ENCODE peak calls at places on chromosome 14, in six cellular contexts. A is AG09309, H is thoracic aorta, D is left ventricle myocardium inferior, S is A549, V is BE2C. K is an unnamed sample.

GRCh38 chr14:103091041-103091882 is 3.3 kb upstream of the EXOC3L4 start:
- DNase-seq in A (no peak), H (no peak), D (peak), S (peak), V (peak), K (peak)

GRCh38 chr14:60169722-60170121 is 4.5 kb upstream of the DHRS7 start:
- DNase-seq in A (no peak), H (no peak), D (no peak), S (no peak), V (no peak), K (no peak)

GRCh38 chr14:91780452-91780851 is 48.6 kb upstream of the CATSPERB start:
- DNase-seq in A (no peak), H (no peak), D (no peak), S (no peak), V (no peak), K (no peak)

GRCh38 chr14:29906256-29906885 is 21.3 kb downstream of the PRKD1 start:
- DNase-seq in A (no peak), H (no peak), D (no peak), S (no peak), V (no peak), K (no peak)

GRCh38 chr14:44529026-44529425 is 21.9 kb upstream of the FSCB start:
- DNase-seq in A (peak), H (no peak), D (no peak), S (no peak), V (no peak), K (no peak)

GRCh38 chr14:22572562-22573058 is 16.4 kb downstream of the DAD1 start:
- DNase-seq in A (peak), H (no peak), D (no peak), S (peak), V (no peak), K (no peak)

GRCh38 chr14:101780887-101781239 is 19.4 kb downstream of the PPP2R5C start:
- DNase-seq in A (no peak), H (no peak), D (no peak), S (no peak), V (no peak), K (no peak)

GRCh38 chr14:36514278-36515104 is 5.5 kb downstream of the NKX2-1 start:
- DNase-seq in A (no peak), H (no peak), D (no peak), S (no peak), V (no peak), K (peak)

GRCh38 chr14:54275997-54276396 is 120.8 kb upstream of the CDKN3 start:
- DNase-seq in A (no peak), H (no peak), D (no peak), S (no peak), V (no peak), K (no peak)

GRCh38 chr14:57737598-57737997 is 128.3 kb downstream of the SLC35F4 start:
- DNase-seq in A (no peak), H (no peak), D (no peak), S (no peak), V (no peak), K (no peak)

GRCh38 chr14:55111122-55111705 is 17.8 kb upstream of the LGALS3 start:
- DNase-seq in A (no peak), H (no peak), D (no peak), S (no peak), V (no peak), K (no peak)

GRCh38 chr14:75667099-75667498 is 6.1 kb downstream of the TTLL5 start:
- DNase-seq in A (no peak), H (no peak), D (no peak), S (no peak), V (no peak), K (no peak)

GRCh38 chr14:101001311-101002069 is 98.0 kb upstream of the RTL1 start:
- DNase-seq in A (peak), H (no peak), D (no peak), S (no peak), V (no peak), K (no peak)

GRCh38 chr14:78752789-78753188 is 582.6 kb downstream of the NRXN3 start:
- DNase-seq in A (no peak), H (no peak), D (no peak), S (no peak), V (no peak), K (no peak)

GRCh38 chr14:21268612-21269251 is 510 bp downstream of the HNRNPC start:
- DNase-seq in A (no peak), H (no peak), D (no peak), S (no peak), V (peak), K (no peak)

GRCh38 chr14:61832783-61833182 is 70.6 kb downstream of the SNAPC1 start:
- DNase-seq in A (no peak), H (no peak), D (no peak), S (no peak), V (no peak), K (no peak)

GRCh38 chr14:20857630-20858261 is 33.4 kb upstream of the RNASE3 start:
- DNase-seq in A (no peak), H (no peak), D (peak), S (peak), V (peak), K (peak)

GRCh38 chr14:22601456-22601855 is 3.4 kb downstream of the ABHD4 start:
- DNase-seq in A (no peak), H (no peak), D (no peak), S (no peak), V (no peak), K (no peak)

GRCh38 chr14:93120522-93120921 is 4.8 kb upstream of the ITPK1 start:
- DNase-seq in A (no peak), H (no peak), D (no peak), S (no peak), V (no peak), K (no peak)

GRCh38 chr14:89672636-89673279 is 255.7 kb upstream of the FOXN3 start:
- DNase-seq in A (no peak), H (no peak), D (peak), S (no peak), V (peak), K (no peak)

GRCh38 chr14:74231784-74232183 is 7.5 kb upstream of the VSX2 start:
- DNase-seq in A (no peak), H (no peak), D (no peak), S (no peak), V (no peak), K (no peak)

GRCh38 chr14:70333703-70334102 is 25.8 kb downstream of the COX16 start:
- DNase-seq in A (no peak), H (no peak), D (no peak), S (no peak), V (no peak), K (no peak)

GRCh38 chr14:70338550-70338949 is 20.9 kb downstream of the COX16 start:
- DNase-seq in A (no peak), H (no peak), D (no peak), S (no peak), V (no peak), K (no peak)

GRCh38 chr14:70339970-70340369 is 19.5 kb downstream of the COX16 start:
- DNase-seq in A (no peak), H (no peak), D (no peak), S (no peak), V (no peak), K (no peak)

GRCh38 chr14:70343141-70343540 is 16.3 kb downstream of the COX16 start:
- DNase-seq in A (no peak), H (no peak), D (no peak), S (no peak), V (no peak), K (no peak)

DNA sequence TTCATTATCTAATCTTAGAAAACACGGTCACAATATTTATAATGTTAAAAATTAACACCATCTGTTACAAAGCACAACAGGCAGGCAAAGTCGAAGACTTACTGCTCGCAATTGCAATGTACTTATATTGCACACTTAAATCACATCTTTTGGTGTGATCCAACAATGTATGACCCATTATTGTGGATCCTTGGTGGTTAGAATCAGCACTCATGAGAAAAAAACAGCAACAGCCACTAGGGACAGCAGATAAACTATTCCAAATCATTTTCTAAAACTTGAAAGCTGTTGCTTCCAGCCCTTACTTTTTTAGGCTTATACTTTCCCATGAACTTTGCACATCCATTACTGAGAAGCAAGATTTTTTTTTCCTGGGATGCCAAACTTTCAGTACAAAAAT is 20.4 kb downstream of the COX16 start:
- DNase-seq in A (no peak), H (no peak), D (no peak), S (no peak), V (no peak), K (no peak)
- TF ChIP-seq CTCF in A (no peak), H (no peak), D (no peak), S (no peak), V (peak), K (no peak)

DNA sequence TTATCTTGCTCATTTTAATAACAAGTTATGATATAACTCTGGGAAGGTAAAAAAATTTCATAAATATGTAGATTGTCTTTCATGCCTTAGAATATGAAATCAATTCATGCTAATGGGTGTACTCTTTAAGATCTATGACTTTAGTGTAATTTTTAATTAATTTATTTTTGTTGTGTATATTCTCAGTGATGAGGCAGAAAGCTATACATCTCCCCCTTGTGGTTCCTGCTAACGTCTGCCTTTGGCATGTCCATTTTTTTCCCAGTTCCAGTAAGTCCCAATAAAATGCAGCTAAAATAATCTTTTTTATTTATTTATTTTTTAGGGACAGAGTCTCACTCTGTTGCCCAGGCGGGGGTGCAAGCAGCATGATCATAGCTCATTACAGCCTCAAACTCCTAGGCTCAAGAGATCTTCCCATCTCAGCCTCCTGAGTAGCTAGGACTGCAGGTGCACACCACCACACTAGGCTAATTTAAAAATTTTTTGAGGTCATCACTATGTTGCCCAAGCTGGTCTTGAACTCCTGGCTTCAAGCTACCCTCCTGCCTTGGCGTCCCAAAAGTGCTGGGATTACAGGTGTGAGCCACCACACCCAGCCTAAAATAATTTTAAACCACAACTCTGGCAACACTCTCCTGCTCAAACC is 3.3 kb upstream of the CHURC1 start:
- DNase-seq in A (no peak), H (no peak), D (no peak), S (peak), V (peak), K (no peak)
- TF ChIP-seq CTCF in A (peak), H (peak), D (peak), S (peak), V (peak), K (peak)

DNA sequence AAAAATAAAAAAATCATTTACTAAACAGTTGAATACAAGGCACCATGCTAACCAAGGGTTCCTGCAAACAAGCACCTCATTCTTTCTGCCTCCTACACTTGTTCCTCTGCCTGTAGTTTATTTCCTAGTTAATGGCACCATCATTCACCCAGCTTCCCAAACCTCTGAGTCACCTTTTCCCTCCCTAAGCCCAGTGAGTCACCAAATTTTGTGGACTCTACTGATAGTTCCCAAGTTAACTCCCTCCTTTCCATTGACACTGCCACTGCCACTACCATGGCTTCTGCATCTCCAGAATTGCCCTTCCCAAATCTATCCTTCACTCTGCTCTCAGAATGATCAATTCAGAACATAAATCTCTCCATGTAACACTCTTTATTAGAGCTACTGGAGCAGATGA is 2.0 kb upstream of the GARIN2 start:
- DNase-seq in A (peak), H (no peak), D (no peak), S (peak), V (no peak), K (no peak)
- TF ChIP-seq CTCF in A (no peak), H (no peak), D (no peak), S (no peak), V (no peak), K (no peak)

DNA sequence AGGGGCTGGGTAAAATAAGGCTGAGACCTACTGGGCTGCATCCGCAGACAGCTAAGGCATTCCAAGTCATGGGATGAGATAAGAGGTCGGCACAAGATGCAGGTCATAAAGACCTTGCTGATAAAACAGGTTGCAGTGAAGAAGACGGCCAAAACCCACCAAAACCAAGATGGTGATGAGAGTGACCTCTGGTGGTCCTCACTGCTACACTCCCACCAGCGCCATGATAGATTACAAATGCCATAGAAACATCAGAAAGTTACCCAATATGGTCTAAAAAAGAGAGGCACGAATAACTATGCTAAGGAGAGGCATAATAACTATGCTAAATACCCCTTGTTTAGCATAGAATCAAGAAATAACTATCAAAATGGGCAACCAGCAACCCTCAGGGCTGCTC is 46.2 kb upstream of the MAP3K9 start:
- DNase-seq in A (no peak), H (no peak), D (no peak), S (no peak), V (no peak), K (no peak)
- TF ChIP-seq CTCF in A (no peak), H (no peak), D (peak), S (no peak), V (peak), K (no peak)

DNA sequence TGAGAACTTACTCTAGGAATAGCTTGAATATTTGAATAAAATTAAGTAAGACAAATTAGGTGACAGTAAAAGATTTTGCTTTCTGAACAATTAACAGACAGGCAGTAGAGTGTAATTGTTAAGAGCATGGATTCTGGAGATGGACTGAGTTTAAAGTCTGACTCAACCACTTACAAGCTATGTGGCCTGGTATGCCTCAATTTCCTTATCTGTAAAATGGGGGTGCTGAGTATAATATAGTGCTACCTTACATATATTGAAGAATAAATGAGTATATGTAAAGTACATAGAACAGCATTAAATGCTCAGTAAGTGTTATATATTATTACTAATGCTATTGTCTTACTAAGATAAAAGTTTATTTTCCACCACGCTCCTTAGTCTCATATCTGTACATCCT is 7.1 kb downstream of the MIA2 start:
- DNase-seq in A (no peak), H (no peak), D (no peak), S (no peak), V (no peak), K (no peak)
- TF ChIP-seq CTCF in A (no peak), H (no peak), D (no peak), S (no peak), V (no peak), K (no peak)